ENCODE peak calls at places on chromosomes 4 and X, in five cellular contexts. M is aorta, X is heart right ventricle, N is cardiac muscle cell, K is pancreas. Q is an unnamed sample.

GRCh38 chrX:124373348-124373747 is 27.0 kb downstream of the SH2D1A start:
- DNase-seq in M (no peak), X (no peak), N (no peak), K (no peak), Q (no peak)

GRCh38 chr4:115657991-115658390 is 544.6 kb upstream of the NDST4 start:
- DNase-seq in M (no peak), X (no peak), N (no peak), K (no peak), Q (no peak)

GRCh38 chr4:139878050-139878449 is 212.4 kb downstream of the MGST2 start:
- DNase-seq in M (no peak), X (no peak), N (no peak), K (no peak), Q (no peak)

GRCh38 chr4:34676390-34676789 is 1567.9 kb downstream of the ARAP2 start:
- DNase-seq in M (no peak), X (no peak), N (peak; percentile 6), K (no peak), Q (no peak)

GRCh38 chr4:175776217-175776616 is 35.8 kb downstream of the GPM6A start:
- DNase-seq in M (no peak), X (no peak), N (no peak), K (no peak), Q (no peak)

GRCh38 chrX:15416133-15416993 is 32.1 kb upstream of the VEGFD start:
- DNase-seq in M (no peak), X (no peak), N (no peak), K (no peak), Q (no peak)

GRCh38 chr4:521636-522330 is 22.8 kb downstream of the PIGG start:
- DNase-seq in M (no peak), X (no peak), N (no peak), K (no peak), Q (no peak)

GRCh38 chr4:9608300-9608699 is 164.1 kb downstream of the DEFB131A start:
- DNase-seq in M (no peak), X (no peak), N (no peak), K (no peak), Q (no peak)

GRCh38 chr4:84031401-84031800 is 467.7 kb downstream of the NKX6-1 start:
- DNase-seq in M (no peak), X (no peak), N (no peak), K (no peak), Q (no peak)

GRCh38 chrX:44234116-44234515 is 109.4 kb downstream of the EFHC2 start:
- DNase-seq in M (no peak), X (no peak), N (no peak), K (no peak), Q (no peak)

GRCh38 chrX:44239036-44239435 is 104.4 kb downstream of the EFHC2 start:
- DNase-seq in M (no peak), X (no peak), N (no peak), K (no peak), Q (no peak)

GRCh38 chrX:44232100-44232499 is 111.4 kb downstream of the EFHC2 start:
- DNase-seq in M (no peak), X (no peak), N (no peak), K (no peak), Q (no peak)

GRCh38 chrX:44234541-44234940 is 108.9 kb downstream of the EFHC2 start:
- DNase-seq in M (no peak), X (no peak), N (no peak), K (no peak), Q (no peak)

DNA sequence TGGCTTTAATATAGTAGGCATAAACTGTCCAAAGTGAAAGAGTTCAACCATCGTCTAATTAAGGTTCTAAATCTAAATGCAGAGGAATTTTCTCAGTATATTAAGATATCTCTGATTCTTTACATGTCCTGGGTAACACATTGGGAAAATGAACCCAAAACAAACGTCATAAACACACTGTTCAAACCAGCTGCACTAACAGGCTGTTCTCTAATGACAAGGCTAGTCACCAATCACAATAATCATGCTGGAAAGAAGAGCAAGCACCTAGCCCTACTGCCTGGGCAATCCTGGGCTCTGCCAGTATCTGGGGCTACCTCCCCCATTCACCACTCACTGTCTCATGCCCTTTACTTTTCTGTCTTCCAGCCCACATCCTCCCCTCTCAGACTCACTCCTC is 107.9 kb downstream of the EFHC2 start:
- DNase-seq in M (no peak), X (no peak), N (no peak), K (no peak), Q (no peak)
- H3K4me3 ChIP-seq in M (no peak overlapping the region), X (no peak overlapping the region), N (no peak overlapping the region), K (no peak overlapping the region), Q (no peak overlapping the region)

GRCh38 chr4:143202824-143203223 is 18.1 kb downstream of the USP38 start:
- DNase-seq in M (no peak), X (no peak), N (no peak), K (no peak), Q (no peak)
- H3K36me3 ChIP-seq in M (no peaks in the 10 kb centered on the region), X (peaks cover 74% of the 10 kb centered on the region), N (peaks cover 53% of the 10 kb centered on the region), K (peaks cover 10% of the 10 kb centered on the region), Q (peaks cover 20% of the 10 kb centered on the region)

GRCh38 chr4:26864904-26865303 is 4.3 kb downstream of the STIM2 start:
- DNase-seq in M (no peak), X (no peak), N (no peak), K (no peak), Q (no peak)

GRCh38 chr4:26870576-26871260 is 10.1 kb downstream of the STIM2 start:
- DNase-seq in M (no peak), X (no peak), N (no peak), K (no peak), Q (no peak)

GRCh38 chr4:26866781-26867180 is 6.1 kb downstream of the STIM2 start:
- DNase-seq in M (no peak), X (no peak), N (no peak), K (no peak), Q (no peak)

GRCh38 chr4:26866203-26866602 is 5.6 kb downstream of the STIM2 start:
- DNase-seq in M (no peak), X (no peak), N (no peak), K (no peak), Q (no peak)

DNA sequence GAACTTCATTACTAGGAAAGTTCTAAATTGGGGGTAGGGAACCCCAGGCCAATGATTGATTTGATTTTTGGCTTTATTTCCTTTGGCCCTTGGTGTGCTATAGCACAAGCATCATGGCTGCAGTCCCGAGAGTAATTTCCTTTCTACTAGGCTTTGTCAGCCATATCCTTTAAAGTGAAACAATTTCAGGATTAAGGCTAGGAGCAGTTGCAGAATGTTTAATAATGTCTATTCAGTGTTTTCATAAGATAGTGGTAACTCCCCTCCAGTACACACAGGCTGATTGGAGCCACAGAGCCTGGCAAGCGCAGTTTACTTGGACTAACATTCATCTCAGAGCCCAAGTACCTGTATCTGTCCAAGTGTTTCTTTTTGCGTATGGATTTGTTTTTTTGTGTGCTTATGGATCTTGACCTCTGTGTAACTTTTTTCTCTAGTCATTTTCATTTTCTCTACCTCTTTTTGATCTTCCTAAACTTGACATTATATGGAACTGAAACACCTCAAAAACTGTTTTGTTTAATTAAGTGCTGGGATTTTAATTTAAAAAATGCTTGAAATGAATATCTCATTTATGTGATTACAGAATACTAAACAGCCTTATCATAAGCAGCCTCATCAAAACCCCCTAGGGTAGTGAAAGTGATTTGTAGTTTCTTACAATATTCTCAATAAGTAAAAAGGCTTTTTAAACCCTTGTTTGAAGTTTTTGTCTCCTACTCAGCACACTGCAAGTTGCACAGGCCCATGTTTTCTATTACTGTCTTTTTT is 7.5 kb downstream of the STIM2 start:
- DNase-seq in M (no peak), X (no peak), N (no peak), K (no peak), Q (no peak)
- H3K4me1 ChIP-seq in M (peaks cover 2% of the 10 kb centered on the region), X (no peaks in the 10 kb centered on the region), N (peaks cover 55% of the 10 kb centered on the region), K (peaks cover 6% of the 10 kb centered on the region), Q (peaks cover 1% of the 10 kb centered on the region)

GRCh38 chrX:51395807-51396728 is 63.4 kb downstream of the NUDT10 start:
- DNase-seq in M (peak; percentile 49), X (peak; percentile 36), N (peak; percentile 56), K (peak; percentile 56), Q (no peak)
- H3K4me3 ChIP-seq in M (peak overlapping the region; percentile 53), X (peak overlapping the region; percentile 28), N (peak overlapping the region; percentile 15), K (peak overlapping the region; percentile 3), Q (peak overlapping the region; percentile 22)

DNA sequence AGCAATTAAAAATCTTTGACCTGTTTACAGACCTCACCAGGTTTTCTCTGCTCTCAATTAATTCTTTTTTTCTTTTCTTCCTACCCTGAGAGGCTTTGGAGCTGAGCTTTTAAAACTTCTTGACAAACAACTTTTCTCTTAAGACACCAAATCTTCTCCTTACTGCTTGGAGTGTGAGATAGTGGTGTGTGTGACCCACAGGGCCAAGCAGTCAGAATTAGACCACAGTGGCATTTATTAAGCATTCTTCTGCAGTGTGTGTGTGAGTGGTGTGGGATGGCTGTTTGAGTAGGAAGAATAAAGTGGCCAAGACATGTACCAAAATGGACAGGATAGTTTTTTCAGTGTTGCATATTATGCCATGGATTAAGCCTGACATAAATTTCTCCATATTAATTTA is 665.1 kb downstream of the RAPGEF2 start:
- DNase-seq in M (no peak), X (no peak), N (no peak), K (no peak), Q (no peak)
- H3K36me3 ChIP-seq in M (no peaks in the 10 kb centered on the region), X (no peaks in the 10 kb centered on the region), N (no peaks in the 10 kb centered on the region), K (no peaks in the 10 kb centered on the region), Q (no peaks in the 10 kb centered on the region)

GRCh38 chr4:4416981-4417380 is 30.1 kb downstream of the NSG1 start:
- DNase-seq in M (no peak), X (no peak), N (no peak), K (peak; percentile 4), Q (no peak)

GRCh38 chr4:4417886-4418285 is 31.0 kb downstream of the NSG1 start:
- DNase-seq in M (no peak), X (no peak), N (no peak), K (peak; percentile 14), Q (no peak)

GRCh38 chr4:4415107-4415805 is 28.4 kb downstream of the NSG1 start:
- DNase-seq in M (no peak), X (no peak), N (no peak), K (peak; percentile 37), Q (no peak)

GRCh38 chr4:4413806-4414205 is 26.9 kb downstream of the NSG1 start:
- DNase-seq in M (no peak), X (no peak), N (no peak), K (no peak), Q (no peak)

DNA sequence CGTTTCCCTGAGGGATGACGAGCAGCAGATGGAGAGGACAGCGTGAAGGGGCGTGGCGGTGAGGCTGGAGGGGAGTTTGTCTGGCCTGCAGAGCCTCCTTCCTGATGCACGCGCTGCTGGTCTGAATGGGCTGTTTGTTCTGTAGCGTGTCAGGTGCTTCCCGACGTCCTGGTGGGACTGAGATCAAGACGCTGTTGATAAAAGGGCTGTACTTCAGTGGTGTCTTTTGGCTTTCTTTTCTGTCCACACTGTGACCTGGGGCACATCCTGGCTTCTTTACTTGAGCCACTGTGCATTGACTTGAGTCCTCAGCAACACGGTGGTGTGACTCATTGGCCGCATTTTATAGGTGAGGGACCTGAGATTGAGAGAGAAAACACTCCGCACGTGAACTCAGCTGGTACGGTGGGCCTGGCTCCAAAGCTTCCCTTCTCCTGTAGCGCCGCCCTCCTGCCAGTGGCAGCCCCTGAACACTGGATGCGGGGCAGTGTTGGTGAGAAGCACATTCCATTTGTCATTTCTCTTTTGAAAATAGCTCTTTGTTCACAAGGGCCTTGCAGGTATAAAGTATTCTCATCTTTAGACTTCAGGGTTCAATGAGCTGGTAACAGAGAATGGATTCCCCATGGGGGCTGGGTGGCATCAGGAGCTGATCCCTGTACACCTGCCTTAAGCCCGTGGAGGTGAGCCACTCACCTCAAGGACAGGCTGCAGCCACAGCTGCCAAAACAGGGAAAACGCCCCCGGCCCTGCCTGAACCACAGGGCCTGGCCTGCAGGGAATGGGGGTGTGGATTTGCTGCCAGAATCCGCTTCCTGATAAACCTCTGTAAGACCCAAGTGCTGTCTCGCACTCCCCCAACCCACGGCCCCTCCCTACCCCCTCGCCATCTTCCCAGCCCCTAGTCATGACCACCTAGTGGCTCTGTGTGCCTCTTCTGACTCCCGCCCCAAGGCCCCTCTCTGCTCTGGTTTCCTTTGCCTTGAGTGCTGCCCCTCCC is 29.2 kb downstream of the NSG1 start:
- DNase-seq in M (no peak), X (no peak), N (no peak), K (peak; percentile 40), Q (no peak)
- H3K4me1 ChIP-seq in M (no peaks in the 10 kb centered on the region), X (no peaks in the 10 kb centered on the region), N (no peaks in the 10 kb centered on the region), K (no peaks in the 10 kb centered on the region), Q (no peaks in the 10 kb centered on the region)